ENCODE peak calls at places on chromosome 1, in five cellular contexts. M is NCI-H1436; I is stimulated activated CD8-positive, alpha-beta memory T cell treated with anti-CD3 and anti-CD28 coated beads, Interleukin-15, amount 100 ng/mL, for 4 hours; L is HFF-Myc; C is cardiac muscle cell. B is an unnamed sample.
A peak's percentile ranks its signal among the peaks of the same experiment; 100 is the strongest.

GRCh38 chr1:165896277-165896676 is 68.9 kb downstream of the UCK2 start:
- DNase-seq in C (peak; percentile 77), M (no peak), I (no peak), L (peak; percentile 80), B (no peak)

GRCh38 chr1:21956720-21957552 is 19.8 kb upstream of the HSPG2 start:
- DNase-seq in L (peak; percentile 52), C (peak; percentile 61), M (no peak), I (no peak), B (no peak)

GRCh38 chr1:34478460-34479076 is 276.3 kb upstream of the GJB5 start:
- DNase-seq in I (no peak), M (no peak), C (no peak), L (no peak), B (no peak)

GRCh38 chr1:102588536-102588935 is 519.8 kb downstream of the COL11A1 start:
- DNase-seq in C (no peak), M (no peak), L (no peak), I (no peak), B (no peak)

GRCh38 chr1:208534604-208534907 is 290.4 kb upstream of the PLXNA2 start:
- DNase-seq in I (no peak), C (no peak), L (no peak), M (no peak), B (no peak)

GRCh38 chr1:24555591-24556413 is at the start of gene NCMAP:
- DNase-seq in I (peak; percentile 20), C (no peak), M (peak; percentile 31), L (no peak), B (no peak)

GRCh38 chr1:93652335-93652949 is 29.2 kb downstream of the BCAR3 start:
- DNase-seq in L (no peak), I (no peak), C (no peak), M (no peak), B (no peak)

GRCh38 chr1:51301152-51301843 is 29.1 kb downstream of the TTC39A start:
- DNase-seq in C (no peak), L (no peak), I (no peak), M (no peak), B (no peak)

GRCh38 chr1:2637472-2637871 is 4.7 kb upstream of the MMEL1 start:
- DNase-seq in M (no peak), I (no peak), L (no peak), C (no peak), B (no peak)

GRCh38 chr1:210230149-210230695 is 2.4 kb upstream of the SERTAD4 start:
- DNase-seq in L (no peak), M (no peak), I (no peak), C (no peak), B (no peak)